ENCODE peak calls at places on chromosomes 6 and 20, in four cellular contexts. O, D, W and Z are unnamed samples. For H3K4me1, the result is how much of the 10 kb centered on the place peaks cover.

GRCh38 chr6:72720464-72720863 is 98.6 kb downstream of the KCNQ5 start:
- DNase-seq in D (no peak), W (no peak), O (no peak), Z (no peak)

GRCh38 chr20:39381598-39381997 is 419.5 kb downstream of the DHX35 start:
- DNase-seq in W (no peak), D (no peak), O (no peak), Z (no peak)

GRCh38 chr6:37502703-37503485 is 3.2 kb upstream of the CCDC167 start:
- DNase-seq in D (no peak), O (no peak), W (no peak), Z (peak)

GRCh38 chr6:119426619-119427018 is 77.1 kb upstream of the MAN1A1 start:
- DNase-seq in O (no peak), D (no peak), W (no peak), Z (no peak)

GRCh38 chr20:4602297-4602631 is 119.4 kb upstream of the PRND start:
- DNase-seq in D (no peak), W (no peak), O (no peak), Z (no peak)

GRCh38 chr6:129621252-129621651 is 88.7 kb downstream of the ARHGAP18 start:
- DNase-seq in O (no peak), D (no peak), W (peak), Z (peak)

GRCh38 chr6:52162940-52163908 is 23.0 kb upstream of the IL17A start:
- DNase-seq in W (no peak), D (no peak), O (no peak), Z (peak)

GRCh38 chr20:6906871-6907270 is 139.4 kb downstream of the BMP2 start:
- DNase-seq in D (no peak), W (no peak), O (no peak), Z (no peak)

GRCh38 chr20:14801591-14802325 is 464.3 kb upstream of the FLRT3 start:
- DNase-seq in O (no peak), D (no peak), W (no peak), Z (no peak)

GRCh38 chr6:150634641-150635292 is 35.1 kb downstream of the PLEKHG1 start:
- DNase-seq in D (no peak), O (no peak), W (no peak), Z (no peak)

GRCh38 chr6:122187186-122187585 is 212.3 kb upstream of the HSF2 start:
- DNase-seq in O (no peak), W (no peak), D (no peak), Z (no peak)

GRCh38 chr6:89009624-89010059 is 46.2 kb upstream of the RNGTT start:
- DNase-seq in D (no peak), W (no peak), O (no peak), Z (no peak)

GRCh38 chr20:14553774-14554524 is 216.5 kb upstream of the FLRT3 start:
- DNase-seq in W (no peak), D (no peak), O (no peak), Z (no peak)

GRCh38 chr20:46872315-46873211 is 22.1 kb upstream of the EYA2 start:
- DNase-seq in O (no peak), D (no peak), W (no peak), Z (peak)

GRCh38 chr6:3456395-3456767 is 469 bp downstream of the SLC22A23 start:
- DNase-seq in O (no peak), D (no peak), W (no peak), Z (no peak)

GRCh38 chr6:129253731-129254130 is 370.8 kb downstream of the LAMA2 start:
- DNase-seq in D (no peak), W (no peak), O (no peak), Z (no peak)

GRCh38 chr6:217048-217659 is 75.1 kb upstream of the DUSP22 start:
- DNase-seq in O (no peak), W (peak), D (peak), Z (peak)

GRCh38 chr6:42929928-42930360 is 664 bp downstream of the CNPY3 start:
- DNase-seq in D (no peak), W (peak), O (no peak), Z (peak)

GRCh38 chr6:127923135-127923534 is 22.3 kb upstream of the THEMIS start:
- DNase-seq in D (no peak), O (no peak), W (no peak), Z (no peak)

GRCh38 chr6:74932214-74932923 is 273.5 kb downstream of the COL12A1 start:
- DNase-seq in O (no peak), D (no peak), W (no peak), Z (no peak)

GRCh38 chr6:155440758-155441157 is 14.9 kb downstream of the NOX3 start:
- DNase-seq in O (no peak), D (no peak), W (no peak), Z (no peak)

GRCh38 chr6:5308066-5308465 is 46.8 kb downstream of the FARS2 start:
- DNase-seq in O (no peak), W (no peak), D (no peak), Z (no peak)

GRCh38 chr6:115004982-115005381 is 662.2 kb upstream of the HS3ST5 start:
- DNase-seq in O (no peak), W (no peak), D (no peak), Z (no peak)

GRCh38 chr20:2179233-2179580 is 77.6 kb downstream of the STK35 start:
- DNase-seq in W (no peak), D (no peak), O (no peak), Z (no peak)

GRCh38 chr20:4504814-4505213 is 216.9 kb upstream of the PRND start:
- DNase-seq in W (no peak), O (no peak), D (no peak), Z (no peak)

GRCh38 chr6:57313711-57314471 is 3.5 kb upstream of the PRIM2 start:
- DNase-seq in W (no peak), D (no peak), O (peak), Z (no peak)

GRCh38 chr6:130233332-130233731 is 10.6 kb upstream of the SAMD3 start:
- DNase-seq in D (no peak), W (no peak), O (no peak), Z (no peak)

GRCh38 chr6:121951918-121952379 is 447.5 kb upstream of the HSF2 start:
- DNase-seq in O (peak), D (no peak), W (no peak), Z (no peak)

GRCh38 chr20:44613575-44613974 is 31.2 kb downstream of the PKIG start:
- DNase-seq in D (no peak), W (no peak), O (no peak), Z (no peak)

GRCh38 chr6:45488884-45489283 is 111.2 kb upstream of the SUPT3H start:
- DNase-seq in W (no peak), O (no peak), D (no peak), Z (no peak)

GRCh38 chr6:7238900-7239589 is 74.0 kb downstream of the SSR1 start:
- DNase-seq in O (peak), D (no peak), W (peak), Z (peak)

GRCh38 chr20:1702288-1702687 is 44.7 kb upstream of the SIRPG start:
- DNase-seq in O (no peak), D (no peak), W (no peak), Z (no peak)

GRCh38 chr20:23148721-23149570 is 62.8 kb upstream of the CD93 start:
- DNase-seq in D (no peak), W (no peak), O (no peak), Z (no peak)
- H3K4me1 ChIP-seq in D (under half), W (under half), O (under half), Z (under half)

DNA sequence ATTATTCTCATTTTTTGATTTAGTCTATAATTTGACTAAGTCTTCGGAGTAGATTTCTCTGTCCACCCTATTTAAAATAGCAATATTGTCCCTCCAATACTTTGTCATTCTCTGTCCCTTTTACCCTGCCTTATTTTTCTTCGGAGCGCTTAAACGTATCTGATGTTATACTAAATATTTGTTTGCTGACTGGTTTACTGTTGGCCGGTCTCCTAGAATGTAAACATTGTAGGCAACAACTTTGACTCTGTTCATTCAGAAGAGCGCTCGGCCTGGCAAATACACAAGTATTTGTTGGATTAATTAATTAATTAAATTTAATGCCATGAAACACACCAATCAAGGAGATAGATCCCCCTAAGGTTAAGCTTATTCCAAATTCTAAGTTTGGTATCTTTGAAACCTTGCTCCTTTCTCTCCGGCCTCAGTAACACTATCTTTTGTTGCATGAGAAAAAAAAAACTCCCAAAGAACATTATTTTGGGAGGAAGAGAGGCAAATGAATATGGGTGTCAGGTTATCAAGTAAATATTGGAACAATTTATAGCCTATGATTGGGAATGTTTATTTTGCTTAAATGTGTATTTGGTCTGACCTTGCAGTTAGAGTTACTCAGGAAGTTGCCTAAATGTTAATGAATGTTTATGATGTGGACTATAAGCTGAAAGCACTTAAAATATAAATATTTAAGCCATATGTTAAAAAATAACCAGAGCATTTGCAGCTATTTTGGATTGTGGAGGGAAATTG is 231.1 kb downstream of the SOX4 start:
- DNase-seq in O (no peak), D (no peak), W (no peak), Z (no peak)
- H3K4me1 ChIP-seq in O (under half), D (under half), W (under half), Z (under half)

GRCh38 chr20:49887828-49888340 is 27.4 kb downstream of the SPATA2 start:
- DNase-seq in D (peak), O (no peak), W (no peak), Z (no peak)
- H3K4me1 ChIP-seq in D (half or more), O (under half), W (under half), Z (under half)

GRCh38 chr6:33906413-33906812 is 102.6 kb upstream of the MLN start:
- DNase-seq in W (no peak), O (peak), D (no peak), Z (no peak)

GRCh38 chr6:33909737-33910136 is 105.9 kb upstream of the MLN start:
- DNase-seq in D (no peak), O (no peak), W (no peak), Z (no peak)

GRCh38 chr6:33905081-33905609 is 101.3 kb upstream of the MLN start:
- DNase-seq in W (no peak), O (no peak), D (no peak), Z (no peak)

GRCh38 chr6:33908025-33908424 is 104.2 kb upstream of the MLN start:
- DNase-seq in O (no peak), W (no peak), D (no peak), Z (no peak)

GRCh38 chr6:33907227-33907626 is 103.4 kb upstream of the MLN start:
- DNase-seq in W (no peak), D (no peak), O (no peak), Z (no peak)
- H3K4me1 ChIP-seq in W (under half), D (under half), O (under half), Z (under half)

GRCh38 chr6:168948002-168948401 is 305.6 kb downstream of the THBS2 start:
- DNase-seq in O (no peak), W (no peak), D (no peak), Z (no peak)
- H3K4me1 ChIP-seq in O (under half), W (under half), D (under half), Z (under half)